ENCODE peak calls at places on chromosomes 16 and 17, in eight cellular contexts. N is cerebellar cortex, F is HFF-Myc, Y is AG04449, H is anterior cingulate cortex, S is GM23338, M is astrocyte of the cerebellum, E is activated T-cell treated with anti-CD3 and anti-CD28 coated beads for 48 hours. Q is an unnamed sample.

GRCh38 chr17:68383443-68384321 is 73.6 kb downstream of the WIPI1 start:
- DNase-seq in N (no peak), F (peak), Y (peak), H (no peak), S (no peak), M (peak), E (no peak), Q (no peak)

GRCh38 chr16:85613609-85614337 is 651 bp downstream of the GSE1 start:
- DNase-seq in N (peak), F (no peak), Y (no peak), H (no peak), S (peak), M (no peak), E (no peak), Q (no peak)

GRCh38 chr17:79808763-79809529 is 12.1 kb upstream of the CBX8 start:
- DNase-seq in N (peak), F (no peak), Y (no peak), H (no peak), S (peak), M (no peak), E (no peak), Q (no peak)

GRCh38 chr16:66705790-66706505 is 9.4 kb upstream of the CMTM4 start:
- DNase-seq in N (peak), F (no peak), Y (no peak), H (no peak), S (no peak), M (no peak), E (no peak), Q (no peak)

GRCh38 chr16:80968386-80969113 is 38.1 kb downstream of the CMC2 start:
- DNase-seq in N (no peak), F (no peak), Y (peak), H (no peak), S (no peak), M (peak), E (no peak), Q (peak)

GRCh38 chr16:80751167-80751566 is 53.2 kb downstream of the CDYL2 start:
- DNase-seq in N (no peak), F (no peak), Y (peak), H (no peak), S (peak), M (peak), E (no peak), Q (no peak)

GRCh38 chr17:64254755-64255154 is 8.3 kb downstream of the TEX2 start:
- DNase-seq in N (no peak), F (no peak), Y (no peak), H (no peak), S (no peak), M (no peak), E (no peak), Q (no peak)

GRCh38 chr16:63185235-63185780 is 1149.1 kb upstream of the CDH8 start:
- DNase-seq in N (no peak), F (no peak), Y (no peak), H (no peak), S (peak), M (no peak), E (no peak), Q (no peak)

GRCh38 chr17:19329136-19329535 is 33.4 kb downstream of the B9D1 start:
- DNase-seq in N (no peak), F (no peak), Y (no peak), H (no peak), S (no peak), M (no peak), E (no peak), Q (no peak)

GRCh38 chr16:74521691-74522090 is 85.2 kb downstream of the GLG1 start:
- DNase-seq in N (peak), F (peak), Y (no peak), H (no peak), S (peak), M (peak), E (no peak), Q (peak)

GRCh38 chr17:55547027-55547670 is 35.9 kb upstream of the SMIM36 start:
- DNase-seq in N (no peak), F (no peak), Y (no peak), H (no peak), S (no peak), M (no peak), E (no peak), Q (no peak)

GRCh38 chr16:71758293-71758760 is 33.8 kb upstream of the PHLPP2 start:
- DNase-seq in N (no peak), F (no peak), Y (no peak), H (no peak), S (no peak), M (no peak), E (no peak), Q (no peak)

GRCh38 chr17:16281351-16281750 is 64.3 kb downstream of the PIGL start:
- DNase-seq in N (no peak), F (no peak), Y (peak), H (no peak), S (no peak), M (peak), E (no peak), Q (peak)

GRCh38 chr17:67400193-67400592 is 23.1 kb downstream of the PITPNC1 start:
- DNase-seq in N (peak), F (no peak), Y (no peak), H (no peak), S (no peak), M (no peak), E (no peak), Q (peak)

GRCh38 chr16:56576585-56577299 is 11.9 kb downstream of the MT4 start:
- DNase-seq in N (peak), F (peak), Y (no peak), H (no peak), S (peak), M (peak), E (peak), Q (peak)

GRCh38 chr17:7330099-7331015 is 1.2 kb upstream of the NEURL4 start:
- DNase-seq in N (peak), F (no peak), Y (no peak), H (no peak), S (peak), M (no peak), E (peak), Q (peak)

GRCh38 chr17:50522766-50523165 is 9.8 kb upstream of the EPN3 start:
- DNase-seq in N (no peak), F (no peak), Y (no peak), H (no peak), S (no peak), M (no peak), E (no peak), Q (no peak)

GRCh38 chr16:54921229-54921824 is 9.3 kb upstream of the IRX5 start:
- DNase-seq in N (no peak), F (no peak), Y (no peak), H (no peak), S (no peak), M (no peak), E (no peak), Q (peak)

Q was measured in LHCN-M2.